ENCODE peak calls at places on chromosomes 3 and 15, in four cellular contexts. One of them, this sample, is unnamed.

GRCh38 chr3:139430467-139430866 is 41.0 kb upstream of the COPB2 start:
- DNase-seq in body of pancreas: no peak
- DNase-seq in right atrium auricular region: no peak
- DNase-seq in amniotic stem cell: no peak
- DNase-seq in this sample: no peak

GRCh38 chr3:102224171-102224570 is 210.6 kb upstream of the ZPLD1 start:
- DNase-seq in body of pancreas: no peak
- DNase-seq in right atrium auricular region: no peak
- DNase-seq in amniotic stem cell: no peak
- DNase-seq in this sample: no peak

GRCh38 chr3:58022490-58022889 is 14.3 kb downstream of the FLNB start:
- DNase-seq in body of pancreas: no peak
- DNase-seq in amniotic stem cell: no peak
- DNase-seq in right atrium auricular region: no peak
- DNase-seq in this sample: no peak

GRCh38 chr3:177106594-177106993 is 90.7 kb downstream of the TBL1XR1 start:
- DNase-seq in body of pancreas: no peak
- DNase-seq in right atrium auricular region: no peak
- DNase-seq in amniotic stem cell: no peak
- DNase-seq in this sample: no peak

GRCh38 chr3:17207979-17208378 is 323.2 kb downstream of the PLCL2 start:
- DNase-seq in right atrium auricular region: no peak
- DNase-seq in body of pancreas: no peak
- DNase-seq in amniotic stem cell: no peak
- DNase-seq in this sample: no peak

GRCh38 chr3:108218811-108219210 is 3.4 kb downstream of the IFT57 start:
- DNase-seq in amniotic stem cell: no peak
- DNase-seq in right atrium auricular region: no peak
- DNase-seq in body of pancreas: no peak
- DNase-seq in this sample: no peak

GRCh38 chr3:85631070-85631469 is 672.3 kb downstream of the CADM2 start:
- DNase-seq in right atrium auricular region: no peak
- DNase-seq in amniotic stem cell: no peak
- DNase-seq in body of pancreas: no peak
- DNase-seq in this sample: no peak

GRCh38 chr3:74916696-74917095 is 302.2 kb upstream of the CNTN3 start:
- DNase-seq in amniotic stem cell: no peak
- DNase-seq in body of pancreas: no peak
- DNase-seq in right atrium auricular region: no peak
- DNase-seq in this sample: no peak

GRCh38 chr3:160665784-160666526 is 11.0 kb upstream of the ARL14 start:
- DNase-seq in right atrium auricular region: no peak
- DNase-seq in body of pancreas: no peak
- DNase-seq in amniotic stem cell: no peak
- DNase-seq in this sample: no peak

GRCh38 chr3:15427981-15428380 is 583 bp downstream of the EAF1 start:
- DNase-seq in body of pancreas: no peak
- DNase-seq in right atrium auricular region: no peak
- DNase-seq in amniotic stem cell: no peak
- DNase-seq in this sample: no peak

GRCh38 chr3:185630182-185630622 is 44.1 kb downstream of the SENP2 start:
- DNase-seq in amniotic stem cell: no peak
- DNase-seq in body of pancreas: peak; percentile 30
- DNase-seq in right atrium auricular region: peak; percentile 65
- DNase-seq in this sample: peak; percentile 23

GRCh38 chr3:198028718-198029117 is 68.7 kb downstream of the LMLN start:
- DNase-seq in right atrium auricular region: no peak
- DNase-seq in body of pancreas: no peak
- DNase-seq in amniotic stem cell: peak; percentile 48
- DNase-seq in this sample: no peak

GRCh38 chr3:99246010-99246654 is 344.6 kb upstream of the DCBLD2 start:
- DNase-seq in amniotic stem cell: no peak
- DNase-seq in right atrium auricular region: no peak
- DNase-seq in body of pancreas: no peak
- DNase-seq in this sample: no peak

GRCh38 chr15:95988574-95988887 is 342.0 kb upstream of the NR2F2 start:
- DNase-seq in right atrium auricular region: no peak
- DNase-seq in amniotic stem cell: no peak
- DNase-seq in body of pancreas: peak; percentile 7
- DNase-seq in this sample: no peak

GRCh38 chr3:31753050-31753425 is 220.3 kb downstream of the STT3B start:
- DNase-seq in amniotic stem cell: no peak
- DNase-seq in right atrium auricular region: no peak
- DNase-seq in body of pancreas: no peak
- DNase-seq in this sample: no peak

GRCh38 chr15:70702584-70702983 is 60.8 kb downstream of the UACA start:
- DNase-seq in body of pancreas: no peak
- DNase-seq in amniotic stem cell: no peak
- DNase-seq in right atrium auricular region: no peak
- DNase-seq in this sample: no peak